ENCODE peak calls at places on chromosomes 4 and X, in eight cellular contexts. M, F, G, B, W, S, T and J are unnamed samples.

GRCh38 chr4:7362862-7363430 is 71.8 kb downstream of the PSAPL1 start:
- DNase-seq in T (no peak), G (no peak), M (no peak), B (no peak), W (no peak), F (no peak), S (no peak), J (no peak)

GRCh38 chr4:41215969-41216293 is 1.6 kb upstream of the APBB2 start:
- DNase-seq in S (no peak), W (no peak), T (no peak), F (peak), M (no peak), B (no peak), G (no peak), J (no peak)

GRCh38 chrX:120120223-120120622 is 4.5 kb upstream of the RHOXF1 start:
- DNase-seq in M (no peak), F (peak), T (no peak), S (no peak), W (no peak), B (no peak), G (no peak), J (peak)

GRCh38 chr4:102825261-102826071 is 1.9 kb downstream of the UBE2D3 start:
- DNase-seq in W (no peak), G (peak), B (peak), S (no peak), M (no peak), F (peak), T (no peak), J (peak)

GRCh38 chrX:40176256-40176978 is 78.7 kb upstream of the BCOR start:
- DNase-seq in G (peak), T (peak), M (peak), B (no peak), S (no peak), F (peak), W (no peak), J (no peak)

GRCh38 chr4:99078931-99079624 is 9.5 kb downstream of the ADH5 start:
- DNase-seq in W (no peak), F (no peak), B (no peak), T (no peak), M (no peak), G (no peak), S (no peak), J (no peak)

GRCh38 chrX:21838937-21839333 is 482 bp upstream of the MBTPS2 start:
- DNase-seq in G (no peak), S (no peak), T (no peak), F (peak), M (no peak), B (no peak), W (no peak), J (peak)

GRCh38 chr4:178958725-178959440 is 1516.6 kb upstream of the AGA start:
- DNase-seq in S (no peak), W (no peak), M (no peak), F (no peak), B (no peak), T (no peak), G (no peak), J (no peak)

GRCh38 chr4:101169044-101170014 is 178.0 kb downstream of the PPP3CA start:
- DNase-seq in B (peak), F (peak), W (no peak), S (peak), G (peak), M (peak), T (peak), J (peak)

GRCh38 chr4:109786846-109787245 is 15.0 kb downstream of the CFI start:
- DNase-seq in W (no peak), G (no peak), S (no peak), F (no peak), M (no peak), B (no peak), T (no peak), J (no peak)

GRCh38 chrX:150051096-150051495 is 112.8 kb upstream of the EOLA2 start:
- DNase-seq in W (no peak), T (no peak), G (no peak), S (no peak), F (no peak), M (no peak), B (no peak), J (no peak)

GRCh38 chr4:83170952-83171399 is 56.4 kb upstream of the PLAC8 start:
- DNase-seq in G (no peak), B (no peak), S (no peak), T (no peak), M (peak), F (no peak), W (no peak), J (no peak)

GRCh38 chrX:34563809-34564208 is 93.3 kb downstream of the TMEM47 start:
- DNase-seq in G (no peak), T (no peak), M (no peak), W (no peak), F (no peak), B (no peak), S (no peak), J (no peak)

GRCh38 chr4:36286481-36286871 is 5.1 kb downstream of the DTHD1 start:
- DNase-seq in W (no peak), T (no peak), F (no peak), S (no peak), B (no peak), M (no peak), G (no peak), J (no peak)

GRCh38 chrX:131821945-131822622 is 201.0 kb upstream of the STK26 start:
- DNase-seq in W (no peak), B (peak), G (no peak), M (no peak), S (peak), F (no peak), T (no peak), J (peak)

GRCh38 chr4:126004936-126005335 is 690.2 kb downstream of the FAT4 start:
- DNase-seq in M (no peak), G (no peak), F (peak), S (no peak), B (peak), W (no peak), T (no peak), J (peak)

GRCh38 chr4:42371306-42372063 is 25.8 kb upstream of the SHISA3 start:
- DNase-seq in T (no peak), W (no peak), S (no peak), G (no peak), B (peak), F (peak), M (peak), J (peak)

GRCh38 chr4:51943221-51943620 is 76.9 kb downstream of the LRRC66 start:
- DNase-seq in S (peak), G (no peak), W (no peak), M (no peak), F (peak), B (no peak), T (no peak), J (peak)

GRCh38 chr4:98873059-98873458 is 55.9 kb downstream of the EIF4E start:
- DNase-seq in G (no peak), B (peak), M (no peak), W (no peak), S (peak), F (peak), T (no peak), J (peak)

GRCh38 chrX:12910424-12910823 is 4.0 kb downstream of the TLR8 start:
- DNase-seq in B (no peak), T (no peak), M (no peak), G (no peak), S (no peak), W (no peak), F (no peak), J (no peak)

GRCh38 chrX:135437867-135438733 is 16.4 kb downstream of the SMIM10L2A start:
- DNase-seq in F (no peak), M (no peak), S (no peak), T (no peak), W (no peak), G (peak), B (no peak), J (no peak)

GRCh38 chr4:39730067-39730466 is 32.1 kb downstream of the UBE2K start:
- DNase-seq in W (no peak), T (no peak), G (no peak), S (no peak), F (peak), B (no peak), M (no peak), J (no peak)

GRCh38 chrX:103404225-103405008 is 28.1 kb downstream of the BEX3 start:
- DNase-seq in M (peak), F (peak), G (peak), T (peak), S (peak), W (peak), B (peak), J (peak)

GRCh38 chr4:31674313-31674947 is 954.3 kb downstream of the PCDH7 start:
- DNase-seq in M (no peak), T (no peak), F (peak), G (peak), W (no peak), B (no peak), S (no peak), J (peak)

GRCh38 chr4:2385450-2386020 is 32.9 kb downstream of the ZFYVE28 start:
- DNase-seq in W (no peak), M (no peak), S (no peak), B (no peak), T (no peak), G (no peak), F (no peak), J (no peak)